ENCODE peak calls at places on chromosomes 11 and 22, in nine cellular contexts. X, B, J, T, R, W, C, S and U are unnamed samples.

GRCh38 chr11:122144752-122145151 is 28.7 kb upstream of the BLID start:
- DNase-seq in B (no peak), R (no peak), C (no peak), S (no peak), W (no peak), J (no peak), X (no peak), T (no peak), U (no peak)

GRCh38 chr11:2108675-2109481 is 30.3 kb downstream of the IGF2 start:
- DNase-seq in S (no peak), T (no peak), X (no peak), R (no peak), W (no peak), B (no peak), J (no peak), C (no peak), U (no peak)

GRCh38 chr11:117183724-117184349 is 5.3 kb downstream of the SIDT2 start:
- DNase-seq in W (no peak), X (no peak), J (peak), S (no peak), T (no peak), B (no peak), R (no peak), C (peak), U (peak)

GRCh38 chr11:17256512-17256911 is 20.0 kb upstream of the NUCB2 start:
- DNase-seq in R (no peak), B (peak), J (no peak), X (peak), W (no peak), S (no peak), T (no peak), C (no peak), U (no peak)

GRCh38 chr11:83436855-83437254 is 150.7 kb upstream of the CCDC90B start:
- DNase-seq in T (no peak), B (no peak), X (no peak), C (no peak), W (no peak), J (no peak), S (no peak), R (no peak), U (no peak)

GRCh38 chr11:93939084-93939780 is 81.9 kb upstream of the HEPHL1 start:
- DNase-seq in J (no peak), B (peak), C (no peak), R (no peak), S (no peak), X (peak), T (no peak), W (no peak), U (no peak)

GRCh38 chr11:12244156-12244555 is 133.2 kb upstream of the PARVA start:
- DNase-seq in B (no peak), C (no peak), X (no peak), S (no peak), T (no peak), R (no peak), W (no peak), J (no peak), U (no peak)

GRCh38 chr22:31288496-31289235 is 3.6 kb downstream of the PIK3IP1 start:
- DNase-seq in C (no peak), B (no peak), X (no peak), R (no peak), W (no peak), S (no peak), T (no peak), J (no peak), U (no peak)

GRCh38 chr22:43828711-43829447 is 16.8 kb upstream of the EFCAB6 start:
- DNase-seq in W (peak), T (no peak), X (no peak), R (peak), C (peak), S (no peak), J (no peak), B (no peak), U (no peak)

GRCh38 chr11:121672630-121673487 is 220.1 kb upstream of the SORL1-AS1 start:
- DNase-seq in W (no peak), S (no peak), T (no peak), B (no peak), R (peak), J (no peak), X (no peak), C (no peak), U (no peak)

GRCh38 chr11:17221968-17222367 is 14.2 kb upstream of the PIK3C2A start:
- DNase-seq in X (peak), S (no peak), C (no peak), W (no peak), R (no peak), T (no peak), B (peak), J (no peak), U (no peak)

GRCh38 chr22:20087319-20088262 is 7.5 kb downstream of the DGCR8 start:
- DNase-seq in S (no peak), J (no peak), T (no peak), X (no peak), B (no peak), W (no peak), C (no peak), R (no peak), U (no peak)

GRCh38 chr11:1966531-1966930 is 19.4 kb downstream of the MRPL23 start:
- DNase-seq in J (no peak), R (peak), W (no peak), S (no peak), C (no peak), B (no peak), X (no peak), T (no peak), U (no peak)

GRCh38 chr11:68282861-68283230 is 11.1 kb upstream of the C11orf24 start:
- DNase-seq in S (no peak), X (no peak), T (no peak), B (no peak), R (no peak), W (no peak), J (no peak), C (no peak), U (no peak)
- TF ChIP-seq CTCF in S (no peak), X (no peak), T (no peak), B (no peak), R (no peak), W (no peak), J (no peak), C (no peak), U (no peak)

DNA sequence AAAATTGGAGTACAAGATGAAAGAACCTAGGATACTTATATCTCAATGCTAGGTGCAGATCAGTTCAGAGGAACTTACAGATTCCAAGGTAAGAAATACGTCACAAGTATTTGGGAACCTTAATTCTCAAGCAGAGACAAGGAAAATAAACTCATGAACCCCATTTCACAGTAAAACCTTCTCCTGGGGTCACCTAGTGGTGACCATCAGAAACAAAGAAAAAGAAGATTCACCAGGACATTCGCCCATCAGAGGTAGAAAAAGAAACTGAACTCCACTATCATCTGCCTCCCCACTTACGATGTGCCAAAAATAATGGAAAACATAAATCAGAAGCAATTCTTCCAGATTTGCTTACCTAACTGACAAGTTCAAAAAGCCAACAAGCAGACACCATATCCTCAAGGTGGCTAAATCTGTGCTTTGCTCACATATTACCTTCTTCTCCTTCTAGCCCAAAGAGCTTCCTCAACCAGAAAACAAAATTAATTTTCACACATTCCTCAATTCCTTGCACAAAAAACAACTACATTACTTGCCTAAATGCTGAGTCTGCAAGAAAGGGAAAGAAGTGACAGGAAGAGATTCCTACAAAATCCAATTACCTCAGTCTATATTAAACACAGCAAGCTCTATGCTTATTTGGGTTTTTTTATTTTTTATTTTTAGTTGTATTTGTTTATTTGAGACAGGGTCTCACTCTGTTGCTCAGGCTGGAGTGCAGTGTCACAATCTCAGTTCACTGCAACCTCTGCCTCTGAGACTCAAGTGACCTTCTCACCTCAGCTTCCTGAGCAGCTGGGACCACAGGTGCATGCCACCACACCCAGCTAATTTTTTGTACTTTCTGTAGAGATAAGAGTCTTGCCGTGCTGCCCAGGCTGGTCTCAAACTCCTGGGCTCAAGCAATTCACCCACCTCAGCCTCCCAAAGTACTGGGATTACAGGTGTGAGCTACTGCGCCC is 4.7 kb downstream of the DENND5A start:
- DNase-seq in S (no peak), R (no peak), X (no peak), B (no peak), J (no peak), W (no peak), T (no peak), C (no peak), U (no peak)
- TF ChIP-seq CTCF in S (no peak), R (no peak), X (no peak), B (peak), J (no peak), W (no peak), T (peak), C (no peak), U (peak)

GRCh38 chr11:62146476-62147200 is 22.8 kb downstream of the INCENP start:
- DNase-seq in S (no peak), C (no peak), X (no peak), W (peak), R (no peak), T (no peak), J (no peak), B (no peak), U (peak)
- TF ChIP-seq CTCF in S (no peak), C (no peak), X (no peak), W (no peak), R (no peak), T (no peak), J (no peak), B (no peak), U (no peak)

GRCh38 chr22:38513063-38513462 is 7.0 kb upstream of the DDX17 start:
- DNase-seq in C (no peak), W (peak), B (no peak), J (no peak), S (peak), T (peak), X (no peak), R (no peak), U (no peak)
- TF ChIP-seq CTCF in C (no peak), W (no peak), B (peak), J (no peak), S (peak), T (peak), X (no peak), R (peak), U (no peak)